ENCODE peak calls at places on chromosomes 7 and 10, in five cellular contexts. P is HFFc6, Z is neural crest cell, A is fibroblast of mammary gland, I is choroid plexus epithelial cell. E is an unnamed sample.

GRCh38 chr10:43958071-43958432 is 309.4 kb upstream of the ZNF32 start:
- DNase-seq in P (no peak), Z (no peak), A (no peak), I (no peak), E (no peak)

GRCh38 chr7:111508387-111508786 is 53.9 kb downstream of the IMMP2L start:
- DNase-seq in P (no peak), Z (no peak), A (no peak), I (no peak), E (no peak)

GRCh38 chr10:95756796-95757657 is 1.1 kb downstream of the ENTPD1 start:
- DNase-seq in P (no peak), Z (no peak), A (no peak), I (no peak), E (no peak)

GRCh38 chr10:131668903-131669302 is 231.9 kb upstream of the PPP2R2D start:
- DNase-seq in P (no peak), Z (no peak), A (no peak), I (no peak), E (no peak)

GRCh38 chr7:72030994-72031667 is 381.0 kb downstream of the CALN1 start:
- DNase-seq in P (no peak), Z (no peak), A (no peak), I (no peak), E (no peak)

GRCh38 chr10:500876-501275 is 188.6 kb downstream of the DIP2C start:
- DNase-seq in P (no peak), Z (no peak), A (peak), I (peak), E (no peak)

GRCh38 chr10:43225004-43225786 is 41.7 kb downstream of the RASGEF1A start:
- DNase-seq in P (no peak), Z (no peak), A (no peak), I (no peak), E (no peak)

GRCh38 chr7:158432369-158433270 is 155.0 kb downstream of the PTPRN2 start:
- DNase-seq in P (no peak), Z (no peak), A (peak), I (peak), E (no peak)

GRCh38 chr7:18235819-18236218 is 208.2 kb upstream of the PRPS1L1 start:
- DNase-seq in P (no peak), Z (no peak), A (no peak), I (no peak), E (no peak)

GRCh38 chr10:118900617-118901016 is 128.9 kb upstream of the NANOS1 start:
- DNase-seq in P (no peak), Z (no peak), A (no peak), I (peak), E (no peak)

GRCh38 chr7:101377189-101377736 is 14.6 kb downstream of the COL26A1 start:
- DNase-seq in P (no peak), Z (no peak), A (no peak), I (no peak), E (no peak)

GRCh38 chr10:118251791-118252190 is 90.3 kb downstream of the FAM204A start:
- DNase-seq in P (no peak), Z (no peak), A (peak), I (no peak), E (no peak)

GRCh38 chr7:104980969-104981670 is 32.9 kb upstream of the KMT2E start:
- DNase-seq in P (peak), Z (no peak), A (peak), I (peak), E (no peak)

GRCh38 chr7:113292105-113292504 is 173.8 kb upstream of the SMIM30 start:
- DNase-seq in P (no peak), Z (no peak), A (no peak), I (no peak), E (no peak)

GRCh38 chr7:36958094-36958718 is 233.9 kb upstream of the AOAH start:
- DNase-seq in P (no peak), Z (no peak), A (no peak), I (no peak), E (no peak)

GRCh38 chr10:53233759-53234158 is 461.2 kb upstream of the MBL2 start:
- DNase-seq in P (no peak), Z (no peak), A (no peak), I (no peak), E (no peak)

GRCh38 chr7:2607913-2608899 is 23.6 kb upstream of the TTYH3 start:
- DNase-seq in P (no peak), Z (peak), A (no peak), I (no peak), E (no peak)

GRCh38 chr10:35421553-35422178 is 85.4 kb downstream of the CCNY start:
- DNase-seq in P (peak), Z (no peak), A (peak), I (peak), E (no peak)

GRCh38 chr7:102994567-102994966 is 80.0 kb downstream of the FBXL13 start:
- DNase-seq in P (no peak), Z (no peak), A (no peak), I (no peak), E (no peak)

GRCh38 chr10:133144771-133145170 is 15.2 kb upstream of the KNDC1 start:
- DNase-seq in P (no peak), Z (no peak), A (no peak), I (no peak), E (no peak)

GRCh38 chr7:130814753-130815152 is 80.7 kb upstream of the KLF14 start:
- DNase-seq in P (peak), Z (no peak), A (peak), I (peak), E (no peak)

GRCh38 chr10:35043796-35044344 is 46.3 kb downstream of the CUL2 start:
- DNase-seq in P (peak), Z (no peak), A (no peak), I (peak), E (no peak)

GRCh38 chr10:133474833-133475734 is 21.3 kb downstream of the SCART1 start:
- DNase-seq in P (no peak), Z (no peak), A (no peak), I (no peak), E (no peak)

GRCh38 chr10:128147669-128148068 is 21.4 kb upstream of the MKI67 start:
- DNase-seq in P (peak), Z (no peak), A (peak), I (peak), E (no peak)

GRCh38 chr10:129131439-129132122 is 335.5 kb upstream of the MGMT start:
- DNase-seq in P (no peak), Z (no peak), A (peak), I (no peak), E (no peak)

GRCh38 chr7:69232445-69233376 is 365.6 kb upstream of the AUTS2 start:
- DNase-seq in P (no peak), Z (no peak), A (no peak), I (no peak), E (no peak)

GRCh38 chr10:48285710-48286109 is 11.2 kb upstream of the FRMPD2 start:
- DNase-seq in P (no peak), Z (no peak), A (peak), I (no peak), E (no peak)

GRCh38 chr10:16929067-16929466 is 111.8 kb upstream of the RSU1 start:
- DNase-seq in P (no peak), Z (no peak), A (no peak), I (no peak), E (no peak)

GRCh38 chr7:924541-925231 is 29.8 kb downstream of the ADAP1 start:
- DNase-seq in P (no peak), Z (no peak), A (no peak), I (no peak), E (no peak)

GRCh38 chr10:82889703-82890102 is 1014.7 kb downstream of the NRG3 start:
- DNase-seq in P (no peak), Z (no peak), A (no peak), I (no peak), E (no peak)

GRCh38 chr10:104045151-104046089 is 40.3 kb downstream of the COL17A1 start:
- DNase-seq in P (peak), Z (no peak), A (peak), I (peak), E (no peak)
- TF ChIP-seq CTCF in P (peak), Z (peak), A (peak), I (peak), E (peak)

DNA sequence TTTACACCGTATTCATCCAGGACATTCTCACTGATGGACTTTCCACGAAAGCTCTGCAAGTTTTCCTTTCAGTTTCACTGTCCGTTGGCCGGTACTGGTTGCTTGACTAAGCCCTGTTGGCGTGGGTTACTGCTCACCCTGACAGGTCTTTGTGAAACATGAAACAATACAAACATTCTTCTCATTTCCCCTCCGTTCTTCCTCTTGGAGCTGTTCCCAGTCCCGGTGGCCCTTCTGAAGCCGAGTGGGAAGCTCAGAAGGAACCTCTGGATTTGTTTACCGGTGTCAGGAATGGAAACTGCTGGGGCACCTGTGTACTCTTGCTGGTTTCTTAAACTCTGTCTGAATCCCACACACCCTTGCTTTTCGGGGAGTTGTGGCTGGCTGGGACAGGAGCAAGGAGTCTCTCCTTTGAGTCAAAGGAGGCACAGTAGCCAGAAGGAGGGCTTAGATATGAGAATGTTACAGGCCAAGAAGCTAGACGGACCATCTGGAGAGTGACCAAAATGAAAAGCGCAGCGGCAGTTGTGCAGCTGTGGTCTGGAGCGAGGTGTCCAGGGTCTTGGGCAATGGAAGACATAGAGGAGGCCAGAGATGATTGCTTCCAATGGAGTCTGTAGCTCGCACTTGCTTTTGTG is 45.7 kb downstream of the LYZL2 start:
- DNase-seq in P (peak), Z (no peak), A (peak), I (peak), E (no peak)
- TF ChIP-seq CTCF in P (no peak), Z (no peak), A (no peak), I (no peak), E (no peak)

GRCh38 chr7:115850774-115851173 is 179.8 kb downstream of the TFEC start:
- DNase-seq in P (no peak), Z (no peak), A (no peak), I (no peak), E (no peak)

DNA sequence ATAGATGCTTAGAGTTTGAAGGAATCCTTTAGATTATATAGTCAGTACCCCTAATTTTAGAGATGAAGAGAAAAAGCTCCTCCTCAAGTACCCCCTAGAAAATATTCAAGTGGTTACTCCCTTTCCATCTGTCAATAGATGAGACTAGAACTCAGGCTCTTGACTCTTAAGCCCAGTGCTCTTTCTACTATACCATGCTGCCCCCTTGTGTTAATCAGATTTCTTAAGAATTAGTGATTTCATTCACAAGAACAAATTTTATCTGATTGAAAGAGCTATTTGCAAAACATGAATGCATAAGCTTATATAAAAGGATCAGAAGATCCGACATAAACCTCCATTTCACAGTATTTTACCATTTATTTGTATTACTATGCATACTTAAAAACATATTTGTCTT is 179.3 kb downstream of the TFEC start:
- DNase-seq in P (peak), Z (no peak), A (peak), I (peak), E (no peak)
- TF ChIP-seq CTCF in P (peak), Z (peak), A (peak), I (peak), E (peak)

GRCh38 chr10:6135039-6135438 is 46.2 kb downstream of the RBM17 start:
- DNase-seq in P (no peak), Z (no peak), A (no peak), I (no peak), E (no peak)

GRCh38 chr10:6135589-6136168 is 46.8 kb downstream of the RBM17 start:
- DNase-seq in P (no peak), Z (no peak), A (no peak), I (no peak), E (no peak)

GRCh38 chr10:6134099-6134880 is 45.5 kb downstream of the RBM17 start:
- DNase-seq in P (no peak), Z (no peak), A (no peak), I (no peak), E (no peak)

GRCh38 chr10:6138456-6138855 is 49.6 kb downstream of the RBM17 start:
- DNase-seq in P (no peak), Z (no peak), A (no peak), I (no peak), E (no peak)

GRCh38 chr10:6136215-6137201 is 47.7 kb downstream of the RBM17 start:
- DNase-seq in P (peak), Z (no peak), A (peak), I (peak), E (no peak)
- TF ChIP-seq CTCF in P (no peak), Z (no peak), A (no peak), I (peak), E (no peak)

DNA sequence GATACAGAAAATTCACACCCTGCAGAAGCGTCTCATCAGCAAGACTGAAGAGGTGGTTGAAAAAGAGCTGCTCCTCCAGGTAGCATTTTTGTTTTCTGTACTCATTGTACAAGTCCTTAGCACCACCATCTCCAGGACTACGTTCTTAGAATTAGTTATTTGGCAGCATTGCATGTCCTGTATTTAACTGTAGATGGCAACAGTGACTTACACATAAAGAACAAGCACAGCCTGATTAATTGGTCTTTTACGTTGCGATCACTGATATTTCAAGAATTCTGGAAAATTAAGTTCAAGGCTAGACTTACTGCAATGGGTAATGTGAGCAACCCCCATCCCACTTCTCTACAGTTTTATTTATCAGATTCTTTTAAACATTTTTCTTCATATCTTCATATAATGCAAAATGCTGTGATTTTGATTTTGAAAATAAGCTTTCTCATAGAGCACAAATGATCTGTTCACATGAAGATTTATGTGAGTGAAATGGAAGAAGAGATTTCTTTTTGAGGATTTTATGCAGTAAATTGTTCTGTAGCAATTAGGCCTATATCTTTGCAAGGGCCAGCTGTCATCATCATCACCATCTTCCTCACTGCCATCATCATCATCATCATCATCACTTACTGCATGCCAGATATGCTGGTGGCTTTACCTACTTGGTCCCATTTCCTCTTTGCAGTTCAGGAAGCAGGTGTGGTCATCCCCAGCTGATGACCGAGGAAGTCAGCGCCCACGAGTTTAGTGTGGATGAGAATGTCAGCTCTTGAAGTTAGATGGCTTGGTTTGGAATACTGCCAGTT is 53.3 kb downstream of the CFAP58 start:
- DNase-seq in P (peak), Z (no peak), A (peak), I (peak), E (no peak)
- TF ChIP-seq CTCF in P (peak), Z (peak), A (peak), I (peak), E (peak)

GRCh38 chr7:149317986-149318672 is 56.1 kb downstream of the ZNF783 start:
- DNase-seq in P (no peak), Z (no peak), A (no peak), I (no peak), E (no peak)
- TF ChIP-seq CTCF in P (peak), Z (no peak), A (peak), I (peak), E (no peak)

GRCh38 chr10:80161321-80162084 is 29.0 kb downstream of the PLAC9 start:
- DNase-seq in P (no peak), Z (no peak), A (no peak), I (peak), E (no peak)
- TF ChIP-seq CTCF in P (peak), Z (peak), A (peak), I (peak), E (peak)

E was measured in D721Med.